ENCODE peak calls at places on chromosomes 7 and 10, in seven cellular contexts. A is NCI-H510A treated with DMSO at 0.1 percent for 48 hours; Y is bronchial epithelial cell; O is Calu3; H is activated T-helper 9 cell treated with anti-CD3 and anti-CD28 coated beads, Interleukin-2, amount 50 U/mL, for 16 hours; D is sciatic nerve; Z is ovary. G is an unnamed sample.

GRCh38 chr7:2546776-2547586 is 8.3 kb downstream of the BRAT1 start:
- DNase-seq in Z (no peak), H (no peak), O (no peak), A (no peak), Y (no peak), D (peak; percentile 50), G (no peak)

GRCh38 chr10:44300666-44301649 is 83.9 kb downstream of the CXCL12 start:
- DNase-seq in Y (peak; percentile 92), Z (no peak), H (no peak), O (no peak), D (no peak), A (no peak), G (peak; percentile 98)

GRCh38 chr7:131956864-131957263 is 400.4 kb upstream of the PODXL start:
- DNase-seq in H (no peak), Z (no peak), Y (no peak), O (no peak), D (no peak), A (no peak), G (no peak)

GRCh38 chr7:158957507-158957900 is 101.1 kb downstream of the DYNC2I1 start:
- DNase-seq in D (no peak), Z (no peak), A (peak; percentile 76), Y (no peak), O (no peak), H (no peak), G (no peak)

GRCh38 chr7:73438547-73439245 is 5.1 kb downstream of the FZD9 start:
- DNase-seq in D (no peak), H (no peak), Y (no peak), A (no peak), Z (no peak), O (no peak), G (no peak)

GRCh38 chr10:95698415-95698814 is 4.7 kb upstream of the TCTN3 start:
- DNase-seq in D (no peak), A (no peak), Z (no peak), O (no peak), Y (no peak), H (no peak), G (no peak)

GRCh38 chr10:29253096-29254029 is 35.5 kb upstream of the LYZL1 start:
- DNase-seq in D (no peak), Y (no peak), H (no peak), A (no peak), Z (no peak), O (no peak), G (no peak)

GRCh38 chr10:108421256-108421655 is 1256.8 kb upstream of the SORCS1 start:
- DNase-seq in H (no peak), Z (no peak), O (no peak), Y (peak; percentile 15), A (no peak), D (no peak), G (no peak)

GRCh38 chr10:78851652-78852051 is 217.1 kb upstream of the ZMIZ1 start:
- DNase-seq in A (no peak), D (no peak), O (no peak), H (no peak), Z (no peak), Y (no peak), G (no peak)

GRCh38 chr7:85554294-85554877 is 367.5 kb upstream of the SEMA3D start:
- DNase-seq in D (no peak), A (peak; percentile 44), H (no peak), O (peak; percentile 34), Y (peak; percentile 71), Z (peak; percentile 18), G (peak; percentile 74)

GRCh38 chr10:28663576-28664368 is 13.5 kb upstream of the BAMBI start:
- DNase-seq in Y (peak; percentile 63), Z (peak; percentile 90), A (peak; percentile 72), O (peak; percentile 80), H (peak; percentile 40), D (peak; percentile 90), G (peak; percentile 94)

GRCh38 chr7:128883622-128884549 is 21.2 kb downstream of the ATP6V1F start:
- DNase-seq in Y (peak; percentile 46), A (peak; percentile 50), D (peak; percentile 93), H (peak; percentile 77), O (peak; percentile 88), Z (peak; percentile 83), G (peak; percentile 86)

GRCh38 chr10:101063162-101063525 is 1.4 kb downstream of the KAZALD1 start:
- DNase-seq in Y (no peak), Z (no peak), D (no peak), O (no peak), H (no peak), A (no peak), G (no peak)

GRCh38 chr10:81502677-81503359 is 372.2 kb upstream of the NRG3 start:
- DNase-seq in Y (no peak), Z (no peak), D (no peak), H (no peak), O (no peak), A (no peak), G (no peak)

GRCh38 chr7:42886866-42887509 is 24.9 kb downstream of the C7orf25 start:
- DNase-seq in O (no peak), D (no peak), Z (no peak), Y (peak; percentile 77), A (no peak), H (no peak), G (no peak)

GRCh38 chr7:100219271-100219737 is 445 bp upstream of the PVRIG start:
- DNase-seq in Z (no peak), Y (no peak), H (no peak), O (no peak), A (no peak), D (no peak), G (no peak)

GRCh38 chr7:151503902-151504714 is 15.6 kb downstream of the RHEB start:
- DNase-seq in H (no peak), D (no peak), Y (peak; percentile 84), O (no peak), A (no peak), Z (peak; percentile 44), G (peak; percentile 63)

GRCh38 chr10:43336641-43337318 is 34.7 kb upstream of the FXYD4 start:
- DNase-seq in O (peak; percentile 49), Y (peak; percentile 42), H (no peak), Z (no peak), D (no peak), A (no peak), G (no peak)

GRCh38 chr10:58608356-58608755 is 95.7 kb downstream of the BICC1 start:
- DNase-seq in A (no peak), D (no peak), H (no peak), Z (no peak), Y (no peak), O (no peak), G (no peak)

GRCh38 chr10:13960603-13961002 is 370.1 kb downstream of the FRMD4A start:
- DNase-seq in O (no peak), A (no peak), Z (no peak), D (no peak), H (no peak), Y (no peak), G (no peak)

GRCh38 chr10:103451091-103451801 is 924 bp downstream of the CALHM2 start:
- DNase-seq in O (peak; percentile 55), D (peak; percentile 81), A (peak; percentile 37), Y (peak; percentile 15), H (peak; percentile 20), Z (peak; percentile 68), G (peak; percentile 38)

GRCh38 chr7:34060548-34060947 is 155.2 kb downstream of the BMPER start:
- DNase-seq in Y (peak; percentile 73), H (no peak), Z (no peak), D (no peak), O (no peak), A (no peak), G (no peak)

GRCh38 chr10:45015590-45015989 is 14.9 kb downstream of the ZNF22 start:
- DNase-seq in A (no peak), Y (no peak), D (no peak), O (no peak), Z (no peak), H (no peak), G (no peak)

GRCh38 chr10:79308016-79308415 is 39.3 kb upstream of the PPIF start:
- DNase-seq in A (no peak), O (no peak), Y (no peak), Z (no peak), H (no peak), D (no peak), G (no peak)

GRCh38 chr10:17155821-17156220 is 26.2 kb upstream of the CUBN start:
- DNase-seq in A (no peak), O (no peak), Y (no peak), D (no peak), H (no peak), Z (no peak), G (no peak)

GRCh38 chr7:16637279-16637795 is 8.2 kb downstream of the ANKMY2 start:
- DNase-seq in H (no peak), D (no peak), Y (no peak), A (no peak), O (no peak), Z (no peak), G (no peak)

GRCh38 chr10:70828923-70829322 is 13.2 kb downstream of the SGPL1 start:
- DNase-seq in Y (no peak), H (no peak), O (no peak), D (no peak), Z (no peak), A (peak; percentile 15), G (no peak)

GRCh38 chr10:48594371-48594770 is 10.5 kb downstream of the ARHGAP22 start:
- DNase-seq in O (no peak), H (no peak), D (no peak), Y (no peak), Z (no peak), A (no peak), G (no peak)

GRCh38 chr10:128237710-128238109 is 111.5 kb upstream of the MKI67 start:
- DNase-seq in A (no peak), D (no peak), Y (no peak), O (no peak), Z (no peak), H (no peak), G (no peak)

GRCh38 chr7:128352138-128352537 is 8.4 kb upstream of the RBM28 start:
- DNase-seq in O (no peak), D (peak; percentile 70), A (peak; percentile 4), Z (no peak), Y (peak; percentile 31), H (peak; percentile 8), G (peak; percentile 79)

GRCh38 chr7:121278120-121279021 is 50.4 kb upstream of the WNT16 start:
- DNase-seq in Y (peak; percentile 69), D (no peak), O (no peak), A (no peak), Z (no peak), H (no peak), G (peak; percentile 60)

GRCh38 chr7:7385421-7385820 is 150.3 kb downstream of the COL28A1 start:
- DNase-seq in D (no peak), Y (peak; percentile 72), O (no peak), Z (no peak), H (no peak), A (no peak), G (no peak)

GRCh38 chr7:26397786-26398435 is 106.2 kb downstream of the SNX10 start:
- DNase-seq in A (peak; percentile 38), H (no peak), D (peak; percentile 74), O (peak; percentile 58), Y (no peak), Z (no peak), G (no peak)

GRCh38 chr10:4315529-4315928 is 510.5 kb upstream of the AKR1E2 start:
- DNase-seq in H (no peak), O (no peak), Y (no peak), D (no peak), A (no peak), Z (peak; percentile 34), G (peak; percentile 67)

GRCh38 chr10:34295142-34295548 is 520.0 kb downstream of the PARD3 start:
- DNase-seq in D (no peak), Z (no peak), A (no peak), O (no peak), H (no peak), Y (no peak), G (peak; percentile 52)

GRCh38 chr10:18594574-18595156 is 56.7 kb downstream of the NSUN6 start:
- DNase-seq in Z (no peak), A (no peak), O (peak; percentile 14), D (no peak), Y (no peak), H (no peak), G (no peak)

GRCh38 chr7:24411226-24411625 is 127.2 kb downstream of the NPY start:
- DNase-seq in D (no peak), Y (no peak), H (no peak), Z (no peak), A (no peak), O (no peak), G (peak; percentile 3)

GRCh38 chr10:76359001-76359400 is 927.6 kb downstream of the LRMDA start:
- DNase-seq in O (no peak), H (no peak), Y (no peak), D (no peak), A (no peak), Z (no peak), G (no peak)